ENCODE peak calls at places on chromosomes 11 and 22, in four cellular contexts. K is sigmoid colon, G is spleen, I is Caco-2. L is an unnamed sample.
A peak's percentile ranks its signal among the peaks of the same experiment; 100 is the strongest.

GRCh38 chr11:83725161-83725560 is 439.0 kb upstream of the CCDC90B start:
- DNase-seq in K (no peak), G (no peak), I (peak; percentile 57), L (no peak)

GRCh38 chr11:11740081-11740702 is 101.6 kb upstream of the USP47 start:
- DNase-seq in K (no peak), G (no peak), I (no peak), L (no peak)

GRCh38 chr11:3223932-3224729 is 5.5 kb upstream of the MRGPRG start:
- DNase-seq in K (no peak), G (peak; percentile 64), I (no peak), L (no peak)

GRCh38 chr11:41935795-41936194 is 476.3 kb upstream of the LRRC4C start:
- DNase-seq in K (no peak), G (no peak), I (no peak), L (no peak)

GRCh38 chr22:43375951-43376455 is 32.8 kb upstream of the SCUBE1 start:
- DNase-seq in K (no peak), G (no peak), I (no peak), L (no peak)

GRCh38 chr11:66020618-66021357 is 5.5 kb downstream of the CATSPER1 start:
- DNase-seq in K (no peak), G (peak; percentile 84), I (no peak), L (no peak)

GRCh38 chr11:101866619-101867491 is 48.0 kb upstream of the CEP126 start:
- DNase-seq in K (no peak), G (no peak), I (peak; percentile 89), L (no peak)

GRCh38 chr11:128859563-128860441 is 7.3 kb downstream of the KCNJ1 start:
- DNase-seq in K (no peak), G (peak; percentile 96), I (peak; percentile 65), L (peak; percentile 67)

GRCh38 chr11:63826471-63827190 is 12.3 kb upstream of the MARK2 start:
- DNase-seq in K (no peak), G (no peak), I (no peak), L (no peak)

GRCh38 chr11:6505577-6506240 is 8.6 kb downstream of the DNHD1 start:
- DNase-seq in K (no peak), G (no peak), I (no peak), L (no peak)

GRCh38 chr11:134489728-134490127 is 77.7 kb upstream of the B3GAT1 start:
- DNase-seq in K (no peak), G (no peak), I (peak; percentile 29), L (no peak)
- H3K4me1 ChIP-seq in K (no peaks in the 10 kb centered on the region), G (no peaks in the 10 kb centered on the region), I (no peaks in the 10 kb centered on the region), L (no peaks in the 10 kb centered on the region)

DNA sequence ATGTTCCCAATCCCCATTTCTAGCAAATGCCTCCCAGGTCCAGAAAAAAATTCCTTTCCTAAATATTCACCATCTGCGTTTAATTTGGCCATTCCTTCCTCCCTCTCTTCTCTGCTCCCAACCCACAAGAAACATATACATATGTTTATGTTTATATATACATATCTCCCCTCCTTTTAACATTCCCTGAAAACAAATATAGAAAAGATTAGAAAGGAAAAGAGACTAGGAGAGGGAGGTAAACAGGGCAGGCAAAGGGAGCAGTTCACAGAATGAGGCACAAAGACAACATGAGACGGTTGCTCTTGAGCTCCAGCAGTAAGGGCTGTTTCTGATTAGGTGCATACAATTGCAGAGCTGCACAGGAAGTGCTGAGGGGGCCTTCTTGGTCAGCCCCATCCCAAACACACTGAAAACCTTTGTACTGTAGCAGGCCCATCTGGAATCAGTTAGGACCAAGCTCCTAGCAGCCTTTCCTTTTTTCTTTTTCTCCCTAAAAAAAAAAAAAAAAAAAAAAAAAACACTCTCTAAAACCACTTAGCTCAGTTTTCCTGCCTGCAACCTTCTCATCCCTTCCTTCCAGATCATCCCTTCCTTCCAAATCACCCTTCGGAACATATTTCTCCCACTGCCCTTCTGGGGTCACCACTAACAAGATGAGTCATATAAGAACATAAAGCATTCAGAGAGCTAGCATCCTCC is 57.1 kb downstream of the RBFOX2 start:
- DNase-seq in K (no peak), G (no peak), I (no peak), L (no peak)
- H3K4me3 ChIP-seq in K (no peak overlapping the region), G (no peak overlapping the region), I (no peak overlapping the region), L (no peak overlapping the region)

DNA sequence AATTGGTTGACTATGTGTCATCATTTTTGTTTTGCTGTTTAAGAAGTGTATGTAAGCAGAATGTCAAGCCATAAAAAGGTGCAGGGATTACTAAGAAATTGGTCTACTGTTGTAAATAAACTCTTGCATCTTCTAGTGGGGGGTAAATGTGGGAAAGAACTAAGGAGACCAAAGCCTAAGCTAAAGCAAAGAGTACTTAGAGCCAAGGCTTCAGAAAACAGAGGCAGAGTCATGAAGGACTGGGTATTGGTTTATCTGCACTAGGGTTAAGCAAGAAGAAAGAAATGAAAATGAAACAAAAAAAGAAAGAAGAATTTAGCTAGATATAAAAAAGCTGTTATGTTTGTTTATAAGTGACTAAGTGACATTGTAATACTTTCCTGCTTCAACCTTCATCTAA is 628.1 kb downstream of the METTL15 start:
- DNase-seq in K (no peak), G (no peak), I (no peak), L (no peak)
- TF ChIP-seq CTCF in K (no peak), G (no peak), I (no peak), L (no peak)

GRCh38 chr11:75155570-75156422 is 4.9 kb downstream of the SLCO2B1 start:
- DNase-seq in K (no peak), G (no peak), I (peak; percentile 99), L (no peak)
- H3K4me1 ChIP-seq in K (no peaks in the 10 kb centered on the region), G (no peaks in the 10 kb centered on the region), I (peaks cover 98% of the 10 kb centered on the region), L (peaks cover 66% of the 10 kb centered on the region)

GRCh38 chr11:60977224-60977623 is 5.7 kb downstream of the CD6 start:
- DNase-seq in K (no peak), G (no peak), I (peak; percentile 19), L (no peak)

GRCh38 chr11:60972182-60973030 is 926 bp downstream of the CD6 start:
- DNase-seq in K (no peak), G (no peak), I (no peak), L (no peak)

GRCh38 chr11:60971520-60971919 is at the start of gene CD6:
- DNase-seq in K (no peak), G (peak; percentile 88), I (no peak), L (no peak)

GRCh38 chr11:60973699-60974098 is 2.2 kb downstream of the CD6 start:
- DNase-seq in K (no peak), G (no peak), I (peak; percentile 8), L (no peak)

GRCh38 chr11:60974726-60975125 is 3.2 kb downstream of the CD6 start:
- DNase-seq in K (no peak), G (no peak), I (peak; percentile 0), L (no peak)
- H3K4me3 ChIP-seq in K (no peak overlapping the region), G (peak overlapping the region; percentile 46), I (no peak overlapping the region), L (no peak overlapping the region)

DNA sequence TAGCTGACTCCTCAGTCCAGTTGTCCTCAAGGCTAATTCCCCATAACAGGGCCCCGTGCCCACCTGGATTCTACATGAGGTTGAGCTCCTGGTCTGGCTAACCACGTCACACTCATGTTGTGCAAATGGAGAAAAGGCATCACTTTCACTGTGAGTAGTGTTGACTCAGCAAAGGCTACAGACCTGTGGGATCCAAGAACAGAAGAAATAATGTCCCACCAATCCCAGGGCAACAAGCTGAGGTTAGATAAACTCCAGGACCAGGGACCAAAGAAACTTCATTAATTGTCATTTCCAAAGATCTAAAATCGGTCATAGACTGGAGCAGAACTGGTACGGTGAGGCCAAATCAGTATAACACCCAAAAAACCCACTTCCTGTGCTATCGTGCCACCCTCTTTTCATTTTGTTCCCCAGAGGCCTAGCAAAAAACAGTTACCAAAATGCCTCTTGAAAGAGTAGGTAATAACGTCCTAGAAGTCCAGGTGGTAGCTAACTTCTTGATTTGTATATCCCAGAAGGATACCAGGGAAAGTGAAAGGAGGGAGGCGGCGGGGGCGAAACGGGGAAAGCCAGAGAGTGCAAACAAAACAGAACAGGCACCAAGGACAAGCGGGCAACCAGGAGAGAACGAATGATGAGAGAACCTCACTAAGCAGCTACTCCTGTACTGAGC is 1.4 kb downstream of the PCSK7 start:
- DNase-seq in K (peak; percentile 58), G (no peak), I (no peak), L (peak; percentile 47)
- TF ChIP-seq CTCF in K (no peak), G (no peak), I (no peak), L (no peak)

L was measured in right atrium auricular region.